ENCODE peak calls at places on chromosomes 1 and 21, in nine cellular contexts. V, P, G, H, K, E, O, F and M are unnamed samples.

GRCh38 chr1:245682638-245683376 is 528.0 kb downstream of the KIF26B start:
- DNase-seq in G (no peak), K (no peak), V (no peak), F (no peak), P (no peak), H (no peak), O (no peak), E (no peak), M (no peak)

GRCh38 chr1:61967750-61968149 is 225.5 kb downstream of the PATJ start:
- DNase-seq in H (no peak), E (no peak), F (no peak), K (no peak), O (no peak), G (no peak), P (no peak), V (no peak), M (no peak)

GRCh38 chr21:35020446-35020845 is 28.7 kb downstream of the RUNX1 start:
- DNase-seq in O (no peak), P (no peak), F (no peak), K (no peak), G (no peak), H (no peak), V (no peak), E (no peak), M (no peak)

GRCh38 chr1:6753320-6754140 is 31.7 kb upstream of the CAMTA1 start:
- DNase-seq in V (no peak), F (no peak), E (no peak), H (no peak), G (no peak), O (no peak), K (no peak), P (peak; percentile 73), M (no peak)

GRCh38 chr1:221336141-221336540 is 405.7 kb downstream of the DUSP10 start:
- DNase-seq in H (no peak), F (no peak), O (no peak), V (no peak), E (no peak), K (no peak), P (no peak), G (no peak), M (peak; percentile 31)

GRCh38 chr1:85274969-85275453 is 1.4 kb downstream of the BCL10 start:
- DNase-seq in G (peak; percentile 91), V (no peak), F (no peak), P (no peak), H (no peak), K (no peak), E (no peak), O (no peak), M (no peak)

GRCh38 chr1:56477164-56478111 is 101.9 kb downstream of the PLPP3 start:
- DNase-seq in F (no peak), K (peak; percentile 62), E (no peak), H (no peak), P (no peak), O (no peak), G (peak; percentile 49), V (peak; percentile 77), M (peak; percentile 82)

GRCh38 chr1:241485554-241485992 is 34.0 kb downstream of the FH start:
- DNase-seq in H (no peak), K (no peak), E (peak; percentile 11), G (peak; percentile 55), P (no peak), O (no peak), F (peak; percentile 58), V (no peak), M (no peak)

GRCh38 chr1:17609529-17609928 is 70.0 kb downstream of the ARHGEF10L start:
- DNase-seq in F (no peak), V (no peak), O (no peak), P (no peak), E (no peak), K (no peak), H (no peak), G (no peak), M (peak; percentile 29)

GRCh38 chr21:46180079-46180722 is 4.1 kb downstream of the SPATC1L start:
- DNase-seq in O (no peak), E (no peak), P (no peak), G (no peak), V (no peak), F (peak; percentile 69), K (no peak), H (no peak), M (no peak)

GRCh38 chr1:213269829-213270228 is 218.8 kb downstream of the RPS6KC1 start:
- DNase-seq in O (no peak), K (no peak), E (no peak), F (no peak), H (no peak), V (no peak), P (no peak), G (no peak), M (no peak)